ENCODE peak calls at places on chromosome X, in four cellular contexts. One of them, this sample, is unnamed.

GRCh38 chrX:100677616-100678181 is 33.7 kb downstream of the SRPX2 start:
- DNase-seq in Panc1: no peak
- DNase-seq in brain microvascular endothelial cell: peak; percentile 46
- DNase-seq in fibroblast of lung: peak; percentile 20
- DNase-seq in this sample: no peak

GRCh38 chrX:34778961-34779360 is 121.9 kb upstream of the TMEM47 start:
- DNase-seq in brain microvascular endothelial cell: peak; percentile 65
- DNase-seq in fibroblast of lung: peak; percentile 61
- DNase-seq in Panc1: no peak
- DNase-seq in this sample: no peak

GRCh38 chrX:38260231-38260630 is 39.6 kb upstream of the SRPX start:
- DNase-seq in Panc1: peak; percentile 18
- DNase-seq in fibroblast of lung: peak; percentile 31
- DNase-seq in brain microvascular endothelial cell: peak; percentile 14
- DNase-seq in this sample: no peak

GRCh38 chrX:39653656-39654055 is 444.1 kb downstream of the BCOR start:
- DNase-seq in brain microvascular endothelial cell: no peak
- DNase-seq in Panc1: no peak
- DNase-seq in fibroblast of lung: no peak
- DNase-seq in this sample: no peak

GRCh38 chrX:11667286-11667685 is 1.6 kb upstream of the ARHGAP6 start:
- DNase-seq in Panc1: no peak
- DNase-seq in fibroblast of lung: no peak
- DNase-seq in brain microvascular endothelial cell: no peak
- DNase-seq in this sample: no peak

GRCh38 chrX:42739258-42739657 is 38.7 kb downstream of the PPP1R2C start:
- DNase-seq in Panc1: no peak
- DNase-seq in fibroblast of lung: no peak
- DNase-seq in brain microvascular endothelial cell: no peak
- DNase-seq in this sample: no peak

GRCh38 chrX:134636859-134637258 is 21.4 kb downstream of the PLAC1 start:
- DNase-seq in brain microvascular endothelial cell: no peak
- DNase-seq in Panc1: no peak
- DNase-seq in fibroblast of lung: peak; percentile 51
- DNase-seq in this sample: no peak

GRCh38 chrX:38335382-38335781 is 8.1 kb upstream of the RPGR start:
- DNase-seq in brain microvascular endothelial cell: no peak
- DNase-seq in Panc1: no peak
- DNase-seq in fibroblast of lung: no peak
- DNase-seq in this sample: no peak

GRCh38 chrX:24395775-24396174 is 35.3 kb downstream of the SUPT20HL1 start:
- DNase-seq in Panc1: peak; percentile 28
- DNase-seq in brain microvascular endothelial cell: peak; percentile 79
- DNase-seq in fibroblast of lung: peak; percentile 77
- DNase-seq in this sample: no peak

GRCh38 chrX:11461181-11462001 is 168.2 kb downstream of the AMELX start:
- DNase-seq in fibroblast of lung: no peak
- DNase-seq in Panc1: no peak
- DNase-seq in brain microvascular endothelial cell: peak; percentile 62
- DNase-seq in this sample: no peak

GRCh38 chrX:38552721-38553120 is 8.6 kb upstream of the TSPAN7 start:
- DNase-seq in Panc1: no peak
- DNase-seq in brain microvascular endothelial cell: no peak
- DNase-seq in fibroblast of lung: no peak
- DNase-seq in this sample: no peak

GRCh38 chrX:129983575-129984131 is 1.2 kb downstream of the BCORL1 start:
- DNase-seq in brain microvascular endothelial cell: no peak
- DNase-seq in fibroblast of lung: no peak
- DNase-seq in Panc1: no peak
- DNase-seq in this sample: peak; percentile 65

GRCh38 chrX:39955621-39956020 is 142.1 kb downstream of the BCOR start:
- DNase-seq in brain microvascular endothelial cell: no peak
- DNase-seq in fibroblast of lung: no peak
- DNase-seq in Panc1: no peak
- DNase-seq in this sample: no peak

GRCh38 chrX:103151799-103152198 is 58.9 kb upstream of the NXF3 start:
- DNase-seq in brain microvascular endothelial cell: no peak
- DNase-seq in Panc1: no peak
- DNase-seq in fibroblast of lung: no peak
- DNase-seq in this sample: no peak

GRCh38 chrX:310621-311155 is 7.9 kb downstream of the GTPBP6 start:
- DNase-seq in Panc1: no peak
- DNase-seq in brain microvascular endothelial cell: no peak
- DNase-seq in fibroblast of lung: no peak
- DNase-seq in this sample: peak; percentile 60
- H3K36me3 ChIP-seq in Panc1: no peaks in the 10 kb centered on the region
- H3K36me3 ChIP-seq in brain microvascular endothelial cell: peaks cover 52% of the 10 kb centered on the region
- H3K36me3 ChIP-seq in fibroblast of lung: peaks cover 33% of the 10 kb centered on the region
- H3K36me3 ChIP-seq in this sample: peaks cover 53% of the 10 kb centered on the region

GRCh38 chrX:1598876-1599790 is 7.7 kb downstream of the AKAP17A start:
- DNase-seq in brain microvascular endothelial cell: no peak
- DNase-seq in fibroblast of lung: no peak
- DNase-seq in Panc1: no peak
- DNase-seq in this sample: no peak
- H3K36me3 ChIP-seq in brain microvascular endothelial cell: peaks cover 75% of the 10 kb centered on the region
- H3K36me3 ChIP-seq in fibroblast of lung: peaks cover 44% of the 10 kb centered on the region
- H3K36me3 ChIP-seq in Panc1: no peaks in the 10 kb centered on the region
- H3K36me3 ChIP-seq in this sample: peaks cover 81% of the 10 kb centered on the region

DNA sequence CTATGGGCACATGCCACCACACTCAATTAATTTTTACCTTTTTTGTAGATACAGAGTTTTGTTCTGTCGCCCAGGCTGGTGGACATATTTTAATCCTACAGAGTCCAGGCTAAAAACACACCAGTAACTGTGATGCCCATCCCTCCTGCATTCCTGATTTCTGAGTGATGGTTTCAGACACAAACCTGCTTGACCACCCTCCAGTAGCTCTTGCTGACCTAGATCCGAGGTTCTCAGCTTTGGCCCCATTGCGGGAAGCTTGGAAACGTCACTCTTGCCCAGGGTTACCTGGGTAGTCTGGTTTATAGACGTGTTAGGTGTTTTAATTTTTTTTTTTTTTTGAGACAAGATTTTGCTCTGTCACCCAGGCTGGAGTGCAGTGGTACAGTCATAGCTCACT is 7.5 kb downstream of the CD99 start:
- DNase-seq in brain microvascular endothelial cell: no peak
- DNase-seq in fibroblast of lung: no peak
- DNase-seq in Panc1: no peak
- DNase-seq in this sample: no peak
- H3K36me3 ChIP-seq in brain microvascular endothelial cell: peaks cover 12% of the 10 kb centered on the region
- H3K36me3 ChIP-seq in fibroblast of lung: peaks cover 1% of the 10 kb centered on the region
- H3K36me3 ChIP-seq in Panc1: no peaks in the 10 kb centered on the region
- H3K36me3 ChIP-seq in this sample: no peaks in the 10 kb centered on the region

DNA sequence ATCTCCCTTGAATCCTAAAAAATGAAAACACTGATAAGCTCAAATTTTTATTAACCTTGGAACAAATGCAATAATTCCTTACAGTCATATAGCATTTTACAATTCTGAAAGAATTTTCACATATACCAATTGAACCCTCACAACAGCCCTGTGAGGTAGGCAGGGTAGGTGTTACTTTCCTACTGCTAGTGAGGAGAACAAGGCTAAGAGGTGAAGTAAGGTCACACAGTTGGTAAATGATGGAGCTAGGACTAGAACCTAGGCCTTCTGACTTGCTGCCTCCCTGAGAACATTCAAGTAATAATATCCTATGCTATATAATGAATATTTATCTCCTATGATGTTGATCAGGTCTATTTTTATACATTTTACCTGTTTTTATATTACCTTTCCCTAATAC is 9.7 kb downstream of the TAF9B start:
- DNase-seq in brain microvascular endothelial cell: no peak
- DNase-seq in fibroblast of lung: no peak
- DNase-seq in Panc1: no peak
- DNase-seq in this sample: no peak
- H3K36me3 ChIP-seq in brain microvascular endothelial cell: peaks cover 13% of the 10 kb centered on the region
- H3K36me3 ChIP-seq in fibroblast of lung: peaks cover 2% of the 10 kb centered on the region
- H3K36me3 ChIP-seq in Panc1: peaks cover 31% of the 10 kb centered on the region
- H3K36me3 ChIP-seq in this sample: peaks cover 29% of the 10 kb centered on the region

GRCh38 chrX:153706799-153707198 is 17.4 kb downstream of the BCAP31 start:
- DNase-seq in Panc1: no peak
- DNase-seq in fibroblast of lung: no peak
- DNase-seq in brain microvascular endothelial cell: no peak
- DNase-seq in this sample: no peak
- H3K36me3 ChIP-seq in Panc1: no peaks in the 10 kb centered on the region
- H3K36me3 ChIP-seq in fibroblast of lung: peaks cover 1% of the 10 kb centered on the region
- H3K36me3 ChIP-seq in brain microvascular endothelial cell: no peaks in the 10 kb centered on the region
- H3K36me3 ChIP-seq in this sample: peaks cover 8% of the 10 kb centered on the region

DNA sequence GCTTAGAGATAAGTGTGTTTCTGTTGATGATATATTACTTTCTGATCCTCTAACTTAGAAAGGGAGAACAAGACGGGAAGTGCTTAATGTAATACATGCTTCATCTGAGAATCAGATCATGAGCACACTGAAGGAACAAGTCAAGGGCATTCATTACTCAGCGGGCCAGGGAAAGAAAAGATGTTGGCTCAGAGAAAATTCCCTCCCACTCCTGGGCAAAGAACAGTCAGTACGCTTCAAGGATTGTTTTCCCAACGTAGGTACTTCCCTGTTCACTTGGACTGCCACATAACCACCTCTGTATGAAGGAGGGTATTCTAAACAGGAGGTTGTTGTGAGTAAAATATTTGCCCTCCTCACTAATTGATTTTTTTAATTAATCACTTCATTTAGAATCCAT is 374.5 kb upstream of the FMR1 start:
- DNase-seq in brain microvascular endothelial cell: no peak
- DNase-seq in Panc1: no peak
- DNase-seq in fibroblast of lung: no peak
- DNase-seq in this sample: no peak
- H3K36me3 ChIP-seq in brain microvascular endothelial cell: no peaks in the 10 kb centered on the region
- H3K36me3 ChIP-seq in Panc1: no peaks in the 10 kb centered on the region
- H3K36me3 ChIP-seq in fibroblast of lung: no peaks in the 10 kb centered on the region
- H3K36me3 ChIP-seq in this sample: no peaks in the 10 kb centered on the region

DNA sequence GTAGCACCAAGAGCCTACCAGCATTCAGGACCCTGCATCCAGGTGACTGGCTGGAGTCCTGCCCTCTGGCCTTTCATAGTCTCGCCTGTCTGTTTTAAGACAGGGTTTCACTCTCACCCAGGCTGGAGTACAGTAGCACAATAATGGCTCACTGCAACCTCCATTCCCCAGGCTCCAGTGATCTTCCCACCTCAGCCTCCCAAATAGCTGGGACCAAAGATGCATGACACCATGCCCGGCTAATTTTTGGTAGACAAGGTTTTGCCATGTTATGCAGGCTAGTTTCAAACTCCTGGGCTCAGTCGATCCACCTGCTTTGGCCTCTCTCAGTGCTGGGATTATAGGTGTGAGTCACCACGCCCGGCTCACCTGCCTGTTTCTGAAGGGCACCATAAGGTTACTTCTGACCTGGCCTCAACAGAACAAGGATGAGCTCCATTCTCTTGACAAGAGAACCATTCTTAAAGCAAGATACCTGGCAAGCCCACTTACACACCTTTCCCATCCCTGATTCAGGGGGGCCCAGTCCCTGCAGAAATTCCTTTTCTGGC is 6.7 kb downstream of the RPS4X start:
- DNase-seq in brain microvascular endothelial cell: no peak
- DNase-seq in Panc1: no peak
- DNase-seq in fibroblast of lung: no peak
- DNase-seq in this sample: no peak
- H3K36me3 ChIP-seq in brain microvascular endothelial cell: peaks cover 74% of the 10 kb centered on the region
- H3K36me3 ChIP-seq in Panc1: peaks cover 31% of the 10 kb centered on the region
- H3K36me3 ChIP-seq in fibroblast of lung: peaks cover 27% of the 10 kb centered on the region
- H3K36me3 ChIP-seq in this sample: peaks cover 52% of the 10 kb centered on the region

DNA sequence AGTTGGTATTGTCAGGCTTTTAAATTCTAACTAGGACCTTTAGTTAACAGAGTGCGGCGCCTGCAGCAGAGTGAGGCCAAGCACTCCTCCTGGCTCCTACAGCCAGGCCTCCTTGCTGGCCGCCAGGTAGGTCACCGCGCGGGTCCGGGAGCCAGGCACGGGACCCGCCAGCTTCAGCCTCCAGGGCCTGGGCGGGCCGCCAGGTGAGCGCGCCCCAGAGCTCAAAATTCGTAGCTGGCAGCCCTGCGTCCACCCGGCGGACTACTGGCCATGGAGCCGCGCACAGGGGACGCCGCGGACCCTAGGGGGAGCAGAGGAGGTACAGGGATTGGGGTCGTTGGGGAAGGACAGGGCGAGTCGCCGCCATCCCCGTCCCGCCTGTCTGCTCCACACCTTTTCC is at the start of gene MAGIX:
- DNase-seq in brain microvascular endothelial cell: no peak
- DNase-seq in Panc1: no peak
- DNase-seq in fibroblast of lung: no peak
- DNase-seq in this sample: no peak
- H3K36me3 ChIP-seq in brain microvascular endothelial cell: no peaks in the 10 kb centered on the region
- H3K36me3 ChIP-seq in Panc1: no peaks in the 10 kb centered on the region
- H3K36me3 ChIP-seq in fibroblast of lung: no peaks in the 10 kb centered on the region
- H3K36me3 ChIP-seq in this sample: no peaks in the 10 kb centered on the region

GRCh38 chrX:47144626-47145407 is at the start of the genes NDUFB11 and RBM10:
- DNase-seq in Panc1: peak; percentile 73
- DNase-seq in brain microvascular endothelial cell: peak; percentile 94
- DNase-seq in fibroblast of lung: peak; percentile 96
- DNase-seq in this sample: peak; percentile 98
- H3K36me3 ChIP-seq in Panc1: no peaks in the 10 kb centered on the region
- H3K36me3 ChIP-seq in brain microvascular endothelial cell: peaks cover 4% of the 10 kb centered on the region
- H3K36me3 ChIP-seq in fibroblast of lung: no peaks in the 10 kb centered on the region
- H3K36me3 ChIP-seq in this sample: peaks cover 10% of the 10 kb centered on the region

DNA sequence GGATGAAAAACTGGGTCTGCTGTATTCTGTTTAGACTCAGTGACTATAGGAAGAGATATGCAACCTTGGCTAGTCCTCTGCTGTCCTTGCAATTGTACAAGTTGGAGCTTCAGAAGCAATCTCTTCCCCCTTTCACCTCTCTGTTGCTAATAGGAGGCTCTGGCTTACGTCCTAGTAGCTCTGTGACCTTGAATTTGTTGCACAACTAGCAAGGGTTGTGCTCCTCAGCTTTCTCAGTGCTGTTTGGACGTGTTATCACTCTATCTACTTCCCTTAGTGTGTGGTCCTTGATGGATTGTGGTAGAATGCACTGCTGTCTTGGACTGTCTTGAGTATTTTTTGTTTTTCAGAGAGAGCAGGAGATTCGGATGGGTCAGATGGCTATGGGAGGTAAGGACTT is 3.4 kb upstream of the ITGB1BP2 start:
- DNase-seq in Panc1: no peak
- DNase-seq in brain microvascular endothelial cell: no peak
- DNase-seq in fibroblast of lung: peak; percentile 19
- DNase-seq in this sample: no peak
- H3K36me3 ChIP-seq in Panc1: peaks cover 15% of the 10 kb centered on the region
- H3K36me3 ChIP-seq in brain microvascular endothelial cell: peaks cover 65% of the 10 kb centered on the region
- H3K36me3 ChIP-seq in fibroblast of lung: peaks cover 5% of the 10 kb centered on the region
- H3K36me3 ChIP-seq in this sample: peaks cover 74% of the 10 kb centered on the region

This sample was measured in sigmoid colon.